ENCODE peak calls at places on chromosomes 16 and 17, in five cellular contexts. One of them, this sample, is unnamed.

GRCh38 chr16:1971678-1972489 is at the start of gene TBL3:
- DNase-seq in endothelial cell: peak
- DNase-seq in fibroblast of gingiva: peak
- DNase-seq in brain microvascular endothelial cell: peak
- DNase-seq in right atrium auricular region: peak
- DNase-seq in this sample: peak

GRCh38 chr17:55825213-55825612 is 74.4 kb downstream of the PCTP start:
- DNase-seq in endothelial cell: no peak
- DNase-seq in brain microvascular endothelial cell: no peak
- DNase-seq in fibroblast of gingiva: no peak
- DNase-seq in right atrium auricular region: no peak
- DNase-seq in this sample: no peak

GRCh38 chr16:85765767-85766166 is 14.9 kb upstream of the C16orf74 start:
- DNase-seq in right atrium auricular region: no peak
- DNase-seq in brain microvascular endothelial cell: no peak
- DNase-seq in fibroblast of gingiva: no peak
- DNase-seq in endothelial cell: no peak
- DNase-seq in this sample: no peak

GRCh38 chr16:57235128-57236092 is 9.6 kb upstream of the ARL2BP start:
- DNase-seq in fibroblast of gingiva: no peak
- DNase-seq in brain microvascular endothelial cell: peak
- DNase-seq in endothelial cell: no peak
- DNase-seq in right atrium auricular region: no peak
- DNase-seq in this sample: peak

GRCh38 chr17:77750427-77751043 is 208.0 kb upstream of the TNRC6C start:
- DNase-seq in endothelial cell: no peak
- DNase-seq in right atrium auricular region: no peak
- DNase-seq in fibroblast of gingiva: no peak
- DNase-seq in brain microvascular endothelial cell: no peak
- DNase-seq in this sample: no peak

GRCh38 chr16:68779891-68780290 is 42.8 kb downstream of the CDH1 start:
- DNase-seq in endothelial cell: no peak
- DNase-seq in fibroblast of gingiva: no peak
- DNase-seq in brain microvascular endothelial cell: no peak
- DNase-seq in right atrium auricular region: no peak
- DNase-seq in this sample: no peak

GRCh38 chr16:70380205-70380918 is 33.7 kb downstream of the DDX19A start:
- DNase-seq in endothelial cell: peak
- DNase-seq in fibroblast of gingiva: peak
- DNase-seq in brain microvascular endothelial cell: peak
- DNase-seq in right atrium auricular region: peak
- DNase-seq in this sample: peak

GRCh38 chr16:2008631-2009301 is 855 bp downstream of the ZNF598 start:
- DNase-seq in brain microvascular endothelial cell: no peak
- DNase-seq in right atrium auricular region: no peak
- DNase-seq in fibroblast of gingiva: peak
- DNase-seq in endothelial cell: no peak
- DNase-seq in this sample: no peak

GRCh38 chr16:9647981-9648701 is 534.1 kb downstream of the GRIN2A start:
- DNase-seq in fibroblast of gingiva: no peak
- DNase-seq in brain microvascular endothelial cell: peak
- DNase-seq in right atrium auricular region: no peak
- DNase-seq in endothelial cell: peak
- DNase-seq in this sample: no peak

This sample was measured in astrocyte of the cerebellum.